ENCODE peak calls at places on chromosomes 1 and 21, in four cellular contexts. S is HepG2, P is HEK293T, R is K562. W is an unnamed sample.

GRCh38 chr1:205519541-205520131 is 15.2 kb downstream of the CDK18 start:
- DNase-seq in P (no peak), S (no peak), R (no peak), W (no peak)

GRCh38 chr1:77068013-77068412 is 151.2 kb downstream of the PIGK start:
- DNase-seq in S (no peak), R (no peak), P (no peak), W (peak)

GRCh38 chr1:16394178-16394521 is 27.1 kb downstream of the SZRD1 start:
- DNase-seq in S (no peak), R (no peak), P (no peak), W (no peak)

GRCh38 chr1:17765444-17766411 is 10.6 kb downstream of the ACTL8 start:
- DNase-seq in P (no peak), R (no peak), S (no peak), W (no peak)

GRCh38 chr1:165116732-165117131 is 239.8 kb downstream of the LMX1A start:
- DNase-seq in S (no peak), P (no peak), R (no peak), W (no peak)

GRCh38 chr1:200038987-200039848 is 11.7 kb downstream of the NR5A2 start:
- DNase-seq in R (no peak), P (peak), S (no peak), W (peak)

GRCh38 chr1:203281851-203282661 is 23.3 kb upstream of the BTG2 start:
- DNase-seq in P (no peak), S (peak), R (no peak), W (no peak)

GRCh38 chr21:46294647-46295176 is 8.6 kb downstream of the YBEY start:
- DNase-seq in S (no peak), P (peak), R (peak), W (no peak)

GRCh38 chr1:179313004-179313403 is 19.4 kb downstream of the SOAT1 start:
- DNase-seq in P (no peak), R (no peak), S (no peak), W (no peak)

GRCh38 chr1:209537336-209538114 is 46.0 kb upstream of the CAMK1G start:
- DNase-seq in S (no peak), P (no peak), R (no peak), W (no peak)

GRCh38 chr21:45973475-45974072 is 8.0 kb upstream of the COL6A1 start:
- DNase-seq in S (peak), P (peak), R (peak), W (peak)

GRCh38 chr21:21907271-21907670 is 909.1 kb downstream of the NCAM2 start:
- DNase-seq in R (no peak), S (no peak), P (no peak), W (no peak)

GRCh38 chr1:54970901-54971300 is 9.5 kb upstream of the TMEM61 start:
- DNase-seq in R (no peak), S (no peak), P (no peak), W (no peak)

GRCh38 chr1:57421366-57421765 is 2.5 kb downstream of the DAB1 start:
- DNase-seq in R (no peak), S (no peak), P (no peak), W (no peak)

GRCh38 chr1:199857103-199857502 is 170.4 kb upstream of the NR5A2 start:
- DNase-seq in S (no peak), P (no peak), R (no peak), W (no peak)

GRCh38 chr1:235763962-235764361 is 102.7 kb downstream of the LYST start:
- DNase-seq in S (no peak), R (no peak), P (no peak), W (no peak)

GRCh38 chr1:198778049-198778448 is 139.2 kb downstream of the PTPRC start:
- DNase-seq in R (no peak), S (no peak), P (peak), W (no peak)

GRCh38 chr1:109782514-109782913 is 18.8 kb upstream of the EPS8L3 start:
- DNase-seq in S (no peak), P (no peak), R (no peak), W (peak)

GRCh38 chr1:158112994-158113758 is 67.5 kb upstream of the CD1D start:
- DNase-seq in S (no peak), R (no peak), P (peak), W (peak)

GRCh38 chr1:92995420-92996130 is 34.3 kb upstream of the DIPK1A start:
- DNase-seq in R (no peak), S (no peak), P (no peak), W (no peak)

GRCh38 chr1:87200875-87201638 is 127.6 kb upstream of the LMO4 start:
- DNase-seq in P (no peak), S (no peak), R (no peak), W (peak)

GRCh38 chr1:6635910-6636760 is 11.5 kb downstream of the THAP3 start:
- DNase-seq in P (no peak), S (no peak), R (no peak), W (no peak)

GRCh38 chr1:184504695-184505338 is 118.0 kb downstream of the C1orf21 start:
- DNase-seq in R (no peak), S (no peak), P (no peak), W (no peak)

GRCh38 chr1:230067441-230067870 is 418 bp downstream of the GALNT2 start:
- DNase-seq in S (peak), R (peak), P (peak), W (peak)

GRCh38 chr1:93200086-93200620 is 19.6 kb downstream of the CCDC18 start:
- DNase-seq in R (no peak), S (peak), P (no peak), W (no peak)

GRCh38 chr1:148318123-148318899 is 164.8 kb downstream of the PPIAL4G start:
- DNase-seq in S (no peak), P (no peak), R (no peak), W (peak)

GRCh38 chr1:81547261-81547911 is 253.3 kb upstream of the ADGRL2 start:
- DNase-seq in S (no peak), P (no peak), R (no peak), W (no peak)

GRCh38 chr21:41895643-41896493 is 16.7 kb upstream of the PRDM15 start:
- DNase-seq in S (no peak), P (no peak), R (peak), W (peak)

GRCh38 chr1:145799806-145800205 is 24.1 kb downstream of the RNF115 start:
- DNase-seq in P (no peak), R (no peak), S (no peak), W (no peak)

GRCh38 chr1:145805057-145805456 is 18.8 kb downstream of the RNF115 start:
- DNase-seq in P (no peak), S (no peak), R (no peak), W (no peak)

GRCh38 chr1:145806408-145806807 is 17.5 kb downstream of the RNF115 start:
- DNase-seq in R (no peak), S (no peak), P (no peak), W (no peak)

GRCh38 chr1:145806844-145807243 is 17.1 kb downstream of the RNF115 start:
- DNase-seq in S (no peak), R (no peak), P (no peak), W (no peak)

DNA sequence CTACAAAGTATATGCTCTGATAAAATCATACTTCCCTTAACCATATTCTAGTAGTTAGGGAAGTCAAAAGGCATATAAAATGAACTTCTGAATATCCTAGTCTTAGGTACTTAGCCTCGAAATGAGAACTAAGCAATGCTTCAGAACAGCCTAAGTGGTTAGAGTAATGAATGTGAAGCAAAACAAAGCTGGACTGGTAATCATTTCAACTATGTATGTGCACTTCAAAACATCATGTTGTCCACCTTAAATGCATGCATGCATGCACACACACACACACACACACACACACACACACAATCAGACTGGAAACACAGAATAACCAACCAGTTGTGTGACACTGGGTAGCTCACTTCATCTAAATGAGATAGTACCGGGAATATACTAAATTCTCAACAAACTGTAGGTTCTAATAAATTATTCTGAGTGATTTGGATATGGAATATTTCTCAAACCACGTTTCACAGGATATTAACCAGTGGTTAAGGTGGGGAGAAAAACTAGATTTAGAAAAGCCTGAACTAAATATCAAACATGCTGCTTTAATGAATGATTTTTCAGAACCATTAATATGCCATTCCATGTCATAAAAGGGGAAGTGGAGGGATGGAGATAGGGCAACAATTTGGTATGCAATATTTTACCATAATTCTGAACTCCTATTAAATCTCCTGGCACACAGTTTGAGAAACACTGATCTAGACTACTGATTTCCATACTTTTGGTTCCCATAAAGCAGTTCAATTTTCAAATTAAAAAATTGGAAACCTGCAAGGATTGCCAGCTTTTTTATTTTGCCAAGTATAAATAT is 19.5 kb downstream of the RNF115 start:
- DNase-seq in S (no peak), P (no peak), R (no peak), W (no peak)
- TF ChIP-seq ELF4 in S (no peak), P (no peak), R (no peak), W (no peak)

DNA sequence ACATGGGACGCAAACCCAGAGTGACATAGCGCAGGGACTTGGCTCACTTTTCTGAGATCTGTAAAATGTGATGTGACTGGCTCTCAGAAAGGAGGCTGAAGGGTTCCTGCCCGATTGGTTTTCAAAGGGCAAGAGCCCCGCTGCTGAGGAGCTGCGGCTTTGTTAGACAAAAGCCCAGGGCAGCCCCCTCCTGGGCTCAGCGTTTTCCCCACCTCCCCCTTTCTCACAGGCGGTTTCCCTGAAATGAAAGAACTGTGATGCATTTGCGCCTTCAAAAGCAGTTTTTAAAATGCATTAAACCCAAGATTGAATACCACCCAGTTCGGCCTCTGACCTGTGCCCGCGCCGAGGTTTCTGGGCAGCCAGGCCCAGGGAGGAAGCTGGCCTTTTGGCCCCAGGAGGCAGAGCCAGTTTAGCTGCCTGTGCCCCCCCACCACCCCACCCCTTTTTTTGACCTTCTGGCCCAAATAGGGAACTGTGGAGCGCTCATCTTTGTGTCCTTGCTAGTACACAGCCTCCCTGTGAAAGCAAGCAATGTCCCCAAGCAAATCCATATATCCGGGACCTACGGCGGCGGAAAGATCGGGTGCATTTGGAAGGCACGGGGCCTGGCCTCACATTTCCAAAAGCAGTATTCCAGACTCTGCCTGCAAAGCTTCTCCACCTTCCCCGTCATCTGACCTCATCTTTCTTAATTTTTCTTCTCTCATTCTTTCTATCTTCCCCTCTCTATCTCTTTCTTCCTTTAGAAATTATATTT is 28.6 kb downstream of the CD247 start:
- DNase-seq in S (no peak), P (no peak), R (no peak), W (peak)
- TF ChIP-seq ELF4 in S (no peak), P (no peak), R (no peak), W (no peak)

DNA sequence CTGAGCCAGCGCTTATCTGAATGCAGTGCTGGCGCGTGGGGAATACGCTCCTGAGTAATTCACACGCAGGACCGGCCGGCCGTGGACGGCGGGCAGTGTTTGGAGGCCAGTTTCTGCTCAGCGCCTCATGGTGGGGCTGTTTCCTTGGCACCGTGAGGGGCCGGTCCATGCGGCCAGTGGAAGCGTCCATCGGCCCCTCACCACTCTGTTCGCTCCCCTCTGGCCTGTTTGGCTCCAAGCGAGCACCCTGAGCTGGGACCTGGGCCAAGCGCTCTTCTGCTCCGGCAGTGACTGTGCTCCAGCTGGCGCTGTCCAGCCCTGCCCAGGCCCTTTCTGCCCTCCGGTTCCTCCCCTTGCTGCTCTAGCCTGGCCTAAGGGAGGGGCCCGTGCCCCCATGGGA is 16.3 kb upstream of the PLCH2 start:
- DNase-seq in R (no peak), S (no peak), P (no peak), W (no peak)
- TF ChIP-seq ELF4 in R (no peak), S (no peak), P (no peak), W (no peak)

GRCh38 chr1:226489718-226490440 is 58.7 kb upstream of the STUM start:
- DNase-seq in S (no peak), P (no peak), R (no peak), W (no peak)
- TF ChIP-seq ELF4 in S (no peak), P (no peak), R (no peak), W (no peak)